ENCODE peak calls at places on chromosomes 1 and 21, in ten cellular contexts. W is endothelial cell, K is choroid plexus epithelial cell, G is astrocyte of the spinal cord, D is astrocyte, T is tibial artery, H is PC-9, S is MM.1S, C is GM20000, Z is left lung. U is an unnamed sample.

GRCh38 chr1:173477286-173478098 is at the start of gene PRDX6:
- DNase-seq in S (peak), Z (peak), C (peak), H (peak), G (peak), D (peak), W (peak), T (peak), K (peak), U (peak)

GRCh38 chr1:172270605-172271004 is 149.9 kb upstream of the C1orf105 start:
- DNase-seq in H (no peak), D (peak), Z (no peak), K (peak), S (no peak), C (no peak), W (no peak), T (no peak), G (peak), U (no peak)

GRCh38 chr1:169201084-169201619 is 94.7 kb downstream of the ATP1B1 start:
- DNase-seq in T (no peak), G (peak), D (peak), S (no peak), Z (no peak), C (no peak), H (no peak), W (no peak), K (peak), U (peak)

GRCh38 chr21:37017951-37018679 is 11.6 kb downstream of the RIPPLY3 start:
- DNase-seq in W (no peak), K (no peak), S (no peak), D (no peak), G (no peak), Z (no peak), H (no peak), T (no peak), C (no peak), U (no peak)

GRCh38 chr1:220881918-220882891 is 3.0 kb downstream of the HLX start:
- DNase-seq in S (no peak), Z (no peak), T (no peak), K (peak), D (no peak), C (peak), H (no peak), G (peak), W (peak), U (no peak)

GRCh38 chr1:145796753-145797152 is 27.1 kb downstream of the RNF115 start:
- DNase-seq in C (no peak), W (no peak), T (no peak), H (no peak), K (no peak), G (no peak), S (no peak), Z (no peak), D (no peak), U (no peak)

GRCh38 chr1:76901158-76901767 is 34.0 kb downstream of the ST6GALNAC5 start:
- DNase-seq in W (peak), G (peak), Z (no peak), T (no peak), S (peak), D (peak), K (peak), C (peak), H (peak), U (no peak)

GRCh38 chr1:234962340-234962989 is 166.2 kb downstream of the TOMM20 start:
- DNase-seq in Z (no peak), D (peak), G (peak), H (peak), S (peak), K (peak), C (peak), W (no peak), T (peak), U (peak)

GRCh38 chr1:167262820-167263219 is 42.1 kb downstream of the POU2F1 start:
- DNase-seq in K (peak), S (no peak), Z (no peak), T (no peak), H (no peak), G (peak), D (no peak), C (no peak), W (no peak), U (no peak)

GRCh38 chr1:78333426-78334012 is 157.3 kb upstream of the PTGFR start:
- DNase-seq in G (no peak), S (no peak), D (peak), K (peak), T (no peak), W (no peak), H (no peak), C (peak), Z (no peak), U (no peak)

GRCh38 chr21:44789880-44790279 is 11.7 kb downstream of the UBE2G2 start:
- DNase-seq in S (no peak), Z (no peak), D (peak), C (no peak), G (peak), W (no peak), H (no peak), K (no peak), T (no peak), U (peak)

GRCh38 chr1:34057347-34057746 is 107.7 kb downstream of the CSMD2 start:
- DNase-seq in K (no peak), T (no peak), C (no peak), Z (peak), H (no peak), G (no peak), S (no peak), W (no peak), D (no peak), U (no peak)

GRCh38 chr1:46285730-46286477 is 17.5 kb downstream of the LRRC41 start:
- DNase-seq in K (no peak), G (no peak), C (no peak), W (no peak), H (no peak), D (no peak), Z (peak), T (no peak), S (no peak), U (no peak)

GRCh38 chr1:236904874-236905741 is 99.1 kb downstream of the MT1HL1 start:
- DNase-seq in H (peak), G (peak), Z (no peak), C (no peak), S (no peak), T (no peak), D (peak), K (peak), W (no peak), U (peak)

GRCh38 chr1:116066868-116067563 is 44.2 kb upstream of the MAB21L3 start:
- DNase-seq in G (peak), D (peak), K (peak), H (no peak), S (no peak), C (no peak), T (no peak), Z (no peak), W (no peak), U (peak)

GRCh38 chr1:167165948-167166702 is 54.6 kb upstream of the POU2F1 start:
- DNase-seq in C (no peak), S (no peak), H (no peak), G (peak), Z (no peak), T (no peak), W (peak), D (peak), K (peak), U (no peak)

GRCh38 chr1:29669488-29669871 is 433.2 kb downstream of the PTPRU start:
- DNase-seq in S (no peak), C (no peak), D (no peak), G (no peak), H (no peak), Z (no peak), K (no peak), W (no peak), T (peak), U (no peak)

GRCh38 chr1:53551428-53551995 is 92.3 kb downstream of the DMRTB1 start:
- DNase-seq in D (no peak), W (no peak), T (peak), K (no peak), Z (peak), H (no peak), G (no peak), C (no peak), S (no peak), U (no peak)

GRCh38 chr1:36463773-36464604 is at the start of gene MRPS15:
- DNase-seq in W (peak), Z (peak), D (peak), K (peak), T (peak), C (peak), G (peak), H (peak), S (peak), U (peak)

GRCh38 chr1:37288900-37289299 is 185.5 kb upstream of the ZC3H12A start:
- DNase-seq in W (no peak), T (no peak), S (peak), K (no peak), H (no peak), G (no peak), Z (no peak), C (peak), D (no peak), U (no peak)

GRCh38 chr1:29635501-29636263 is 399.4 kb downstream of the PTPRU start:
- DNase-seq in K (no peak), T (no peak), C (no peak), H (no peak), G (no peak), Z (no peak), S (no peak), W (no peak), D (no peak), U (no peak)

GRCh38 chr21:15138475-15138874 is 73.7 kb upstream of the NRIP1 start:
- DNase-seq in D (no peak), G (no peak), Z (no peak), C (no peak), K (no peak), H (no peak), W (no peak), S (no peak), T (no peak), U (no peak)

GRCh38 chr21:46478910-46479309 is 20.2 kb downstream of the DIP2A start:
- DNase-seq in T (no peak), S (no peak), D (no peak), G (no peak), Z (no peak), W (no peak), K (no peak), H (no peak), C (no peak), U (no peak)

GRCh38 chr1:155017021-155017945 is 14.7 kb downstream of the ZBTB7B start:
- DNase-seq in C (peak), H (peak), T (peak), Z (peak), D (peak), W (peak), G (peak), S (peak), K (peak), U (peak)

GRCh38 chr21:45655071-45655470 is 11.5 kb downstream of the PCBP3 start:
- DNase-seq in H (no peak), S (no peak), Z (no peak), C (no peak), G (peak), K (peak), T (no peak), W (no peak), D (peak), U (no peak)

GRCh38 chr1:86502721-86503430 is 34.1 kb downstream of the CLCA1 start:
- DNase-seq in Z (no peak), D (no peak), S (peak), H (peak), G (no peak), C (no peak), W (peak), T (no peak), K (peak), U (no peak)

GRCh38 chr21:42258885-42259407 is 40.0 kb downstream of the ABCG1 start:
- DNase-seq in C (no peak), W (no peak), S (no peak), H (no peak), T (no peak), G (no peak), D (no peak), K (no peak), Z (peak), U (no peak)

GRCh38 chr21:42257091-42257760 is 38.3 kb downstream of the ABCG1 start:
- DNase-seq in H (no peak), S (no peak), W (no peak), K (peak), Z (peak), G (no peak), T (no peak), D (no peak), C (no peak), U (no peak)

GRCh38 chr21:42256316-42256715 is 37.4 kb downstream of the ABCG1 start:
- DNase-seq in D (no peak), H (no peak), K (no peak), G (no peak), Z (peak), T (no peak), C (no peak), W (no peak), S (no peak), U (no peak)

GRCh38 chr21:42260121-42260520 is 41.2 kb downstream of the ABCG1 start:
- DNase-seq in W (no peak), Z (peak), D (no peak), T (no peak), C (no peak), G (no peak), H (no peak), S (no peak), K (no peak), U (no peak)

DNA sequence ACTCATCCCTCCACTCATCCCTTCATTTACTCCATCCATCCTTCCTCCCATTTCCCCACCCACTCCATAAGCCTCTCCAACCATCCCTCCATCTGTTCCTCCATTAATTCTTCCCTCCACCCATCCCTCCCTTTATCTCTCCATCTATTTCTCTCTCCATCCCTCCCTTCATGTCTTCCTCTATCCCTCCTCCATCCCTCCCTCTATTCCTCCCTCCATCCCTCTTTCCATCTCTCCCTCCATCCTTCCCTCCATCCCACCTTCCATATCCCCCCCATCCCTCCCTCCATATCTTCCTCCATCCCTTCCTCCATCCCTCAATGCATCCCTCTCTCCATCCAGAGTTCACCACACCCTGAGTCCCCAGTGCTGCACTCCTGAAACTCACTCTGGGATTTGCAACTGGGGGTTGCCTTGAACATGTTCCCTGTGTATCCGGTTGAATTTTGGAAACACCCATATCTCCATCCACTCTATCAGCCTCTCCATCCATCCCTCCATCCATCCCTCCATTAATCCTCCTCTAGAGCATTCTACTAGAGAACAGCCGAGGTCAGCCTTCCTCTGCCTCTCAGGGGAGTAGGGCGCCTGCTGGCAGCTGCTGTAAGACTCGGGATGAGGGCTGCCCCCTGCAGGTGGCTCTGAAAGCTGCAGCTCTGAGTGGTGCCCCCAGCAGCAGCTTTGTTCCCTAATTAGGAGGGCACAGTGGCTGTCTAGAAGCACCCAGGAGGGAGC is 39.4 kb downstream of the ABCG1 start:
- DNase-seq in S (peak), K (peak), T (peak), C (peak), W (peak), Z (peak), G (peak), H (peak), D (no peak), U (no peak)
- TF ChIP-seq CTCF in S (peak), K (peak), T (peak), C (peak), W (peak), Z (peak), G (peak), H (peak), D (peak), U (peak)

DNA sequence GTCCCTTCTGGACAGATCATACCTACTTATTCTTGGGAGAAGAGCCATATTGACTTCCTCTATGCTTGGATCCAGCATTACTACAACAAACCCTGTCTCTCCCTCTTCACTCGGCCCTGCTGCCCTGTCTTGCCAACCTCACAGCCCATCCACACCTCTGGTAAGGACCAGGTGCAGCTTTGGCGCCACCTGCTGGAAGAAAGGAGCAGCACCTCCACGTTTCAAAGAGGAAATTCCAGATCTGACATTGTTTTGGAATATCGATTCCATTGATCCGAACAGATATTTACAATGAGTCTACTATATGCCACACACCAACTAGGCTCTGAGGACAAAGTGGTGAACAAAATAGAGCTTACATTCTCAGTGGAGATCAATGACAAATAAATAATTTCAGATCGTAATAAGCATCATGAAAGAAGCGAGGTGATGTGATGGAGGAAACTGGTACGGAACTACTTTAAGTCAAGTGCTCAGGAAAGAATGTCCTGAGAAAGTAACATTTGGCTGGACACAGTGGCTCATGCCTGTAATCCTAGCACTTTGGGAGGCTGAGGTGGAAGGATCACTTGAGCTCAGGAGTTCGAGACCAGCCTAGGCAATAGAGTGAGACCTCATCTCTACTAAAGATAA is 18.7 kb downstream of the MFSD2A start:
- DNase-seq in D (peak), W (peak), H (peak), S (peak), K (peak), Z (peak), T (peak), C (peak), G (peak), U (no peak)
- TF ChIP-seq CTCF in D (peak), W (peak), H (peak), S (peak), K (peak), Z (peak), T (peak), C (peak), G (peak), U (peak)

DNA sequence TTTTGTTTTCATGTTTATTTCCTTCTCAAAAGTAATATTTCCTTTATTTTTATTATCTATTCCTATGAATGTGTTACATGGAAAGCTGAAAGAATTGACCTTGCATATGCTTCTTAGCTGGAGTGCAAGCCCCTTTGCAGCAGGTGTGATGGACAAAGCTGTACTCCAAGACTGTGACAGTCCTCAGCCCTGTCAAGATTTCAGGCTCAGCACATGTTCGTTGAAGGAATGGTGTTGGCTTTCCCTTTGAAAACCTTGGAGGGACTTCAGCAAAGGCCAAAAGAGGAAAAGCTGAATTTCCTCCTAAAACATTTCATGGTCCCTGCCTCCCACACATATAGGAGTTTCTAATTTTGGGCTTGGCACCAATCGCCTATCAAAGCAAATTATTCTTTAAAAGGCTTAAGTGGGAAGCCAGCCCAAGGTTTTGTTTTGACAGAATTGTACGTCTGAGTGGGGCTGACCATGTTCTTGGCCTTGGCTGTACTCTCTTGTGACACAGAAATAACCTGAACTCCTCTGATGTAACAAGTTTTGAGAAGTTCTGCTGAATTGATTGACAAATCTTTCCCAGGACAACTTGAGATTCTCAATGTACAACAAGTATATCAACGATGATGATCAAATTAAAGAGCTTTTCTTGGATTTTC is 135.5 kb upstream of the ZNF648 start:
- DNase-seq in D (no peak), Z (no peak), W (no peak), T (peak), H (no peak), S (no peak), K (no peak), C (no peak), G (no peak), U (no peak)
- TF ChIP-seq CTCF in D (no peak), Z (no peak), W (no peak), T (no peak), H (no peak), S (no peak), K (no peak), C (no peak), G (no peak), U (no peak)

GRCh38 chr1:245380790-245381535 is 226.2 kb downstream of the KIF26B start:
- DNase-seq in W (no peak), T (no peak), C (no peak), Z (no peak), G (peak), H (no peak), S (no peak), K (no peak), D (no peak), U (no peak)
- TF ChIP-seq CTCF in W (peak), T (no peak), C (no peak), Z (no peak), G (peak), H (peak), S (no peak), K (peak), D (peak), U (no peak)

DNA sequence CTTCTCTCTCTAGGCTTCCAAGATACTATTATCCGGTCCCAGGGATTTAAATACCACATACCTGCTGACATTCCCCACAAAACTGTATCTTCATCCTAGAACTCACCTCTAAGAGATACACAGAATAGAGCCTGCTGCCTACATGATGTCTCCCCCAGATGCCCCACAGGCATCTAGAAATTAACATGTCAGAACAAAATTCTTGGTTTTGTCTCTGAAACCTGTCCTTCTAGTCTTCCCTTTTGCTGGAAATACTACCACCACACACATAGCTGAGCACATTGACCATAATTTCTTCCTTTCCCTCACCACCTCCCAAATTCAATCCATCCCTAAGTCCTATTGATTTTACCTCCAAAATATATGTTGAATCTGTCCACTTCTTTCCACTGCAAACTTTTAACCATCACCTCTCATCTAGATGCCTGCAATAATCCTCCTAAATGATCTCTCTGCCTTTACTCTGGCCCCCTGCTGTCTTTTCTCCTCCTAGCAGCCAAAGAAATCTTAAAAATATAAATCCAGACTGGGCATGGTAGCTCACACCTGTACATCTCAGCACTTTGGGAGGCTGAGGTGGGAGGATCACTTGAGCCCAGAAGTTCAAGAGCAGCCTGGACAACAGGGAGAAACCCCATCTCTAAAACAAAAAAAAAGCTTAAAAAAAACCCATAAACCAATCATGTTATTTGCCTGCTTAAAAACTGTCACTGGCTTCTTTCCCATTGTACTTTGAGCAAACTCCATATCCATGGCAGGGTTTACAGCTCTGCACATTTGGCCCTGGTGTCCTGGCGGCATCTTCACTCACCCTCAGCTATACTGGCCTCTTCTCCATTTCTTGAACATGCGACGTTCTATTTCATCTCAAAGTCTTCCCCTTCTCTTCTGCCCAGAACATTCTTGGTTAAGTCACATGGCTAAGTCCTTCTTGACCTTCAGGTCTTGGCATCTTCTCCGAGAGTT is 6.2 kb upstream of the FAM76A start:
- DNase-seq in W (no peak), K (peak), S (peak), G (peak), D (no peak), H (no peak), C (no peak), Z (no peak), T (no peak), U (no peak)
- TF ChIP-seq CTCF in W (no peak), K (peak), S (peak), G (peak), D (peak), H (peak), C (no peak), Z (no peak), T (no peak), U (peak)

GRCh38 chr1:84541679-84542078 is 32.6 kb downstream of the CTBS start:
- DNase-seq in H (no peak), S (no peak), D (no peak), T (no peak), Z (no peak), C (no peak), W (no peak), K (no peak), G (no peak), U (no peak)
- TF ChIP-seq CTCF in H (peak), S (peak), D (no peak), T (no peak), Z (no peak), C (no peak), W (no peak), K (peak), G (no peak), U (no peak)

U was measured in AG04449.